ENCODE peak calls at places on chromosome 1, in nine cellular contexts. One of them, this sample, is unnamed.
A peak's percentile ranks its signal among the peaks of the same experiment; 100 is the strongest.

GRCh38 chr1:161013104-161013590 is 7.8 kb downstream of the F11R start:
- DNase-seq in kidney glomerular epithelial cell: no peak
- DNase-seq in SHP77: no peak
- DNase-seq in transverse colon: no peak
- DNase-seq in choroid plexus epithelial cell: peak; percentile 21
- DNase-seq in T-cell: no peak
- DNase-seq in fibroblast of lung: no peak
- DNase-seq in lower lobe of right lung: no peak
- DNase-seq in astrocyte of the hippocampus: no peak
- DNase-seq in this sample: no peak

GRCh38 chr1:115069626-115070308 is 19.5 kb downstream of the TSPAN2 start:
- DNase-seq in transverse colon: no peak
- DNase-seq in choroid plexus epithelial cell: peak; percentile 8
- DNase-seq in fibroblast of lung: peak; percentile 86
- DNase-seq in T-cell: no peak
- DNase-seq in kidney glomerular epithelial cell: peak; percentile 56
- DNase-seq in lower lobe of right lung: no peak
- DNase-seq in astrocyte of the hippocampus: peak; percentile 73
- DNase-seq in SHP77: no peak
- DNase-seq in this sample: no peak

GRCh38 chr1:23521588-23521987 is 9.4 kb downstream of the E2F2 start:
- DNase-seq in transverse colon: no peak
- DNase-seq in kidney glomerular epithelial cell: no peak
- DNase-seq in astrocyte of the hippocampus: no peak
- DNase-seq in SHP77: no peak
- DNase-seq in lower lobe of right lung: no peak
- DNase-seq in choroid plexus epithelial cell: no peak
- DNase-seq in fibroblast of lung: no peak
- DNase-seq in T-cell: no peak
- DNase-seq in this sample: no peak

GRCh38 chr1:72060466-72060865 is 221.9 kb downstream of the NEGR1 start:
- DNase-seq in T-cell: no peak
- DNase-seq in transverse colon: no peak
- DNase-seq in lower lobe of right lung: no peak
- DNase-seq in astrocyte of the hippocampus: no peak
- DNase-seq in SHP77: no peak
- DNase-seq in kidney glomerular epithelial cell: no peak
- DNase-seq in choroid plexus epithelial cell: no peak
- DNase-seq in fibroblast of lung: no peak
- DNase-seq in this sample: no peak

GRCh38 chr1:147852706-147853225 is 49.8 kb upstream of the GJA8 start:
- DNase-seq in SHP77: no peak
- DNase-seq in T-cell: no peak
- DNase-seq in lower lobe of right lung: no peak
- DNase-seq in choroid plexus epithelial cell: no peak
- DNase-seq in fibroblast of lung: peak; percentile 14
- DNase-seq in transverse colon: no peak
- DNase-seq in kidney glomerular epithelial cell: no peak
- DNase-seq in astrocyte of the hippocampus: no peak
- DNase-seq in this sample: no peak

GRCh38 chr1:27071049-27071416 is 58.4 kb upstream of the TENT5B start:
- DNase-seq in kidney glomerular epithelial cell: no peak
- DNase-seq in transverse colon: no peak
- DNase-seq in astrocyte of the hippocampus: peak; percentile 19
- DNase-seq in T-cell: no peak
- DNase-seq in lower lobe of right lung: no peak
- DNase-seq in SHP77: no peak
- DNase-seq in choroid plexus epithelial cell: peak; percentile 57
- DNase-seq in fibroblast of lung: no peak
- DNase-seq in this sample: peak; percentile 34

GRCh38 chr1:22756053-22756730 is 45.6 kb downstream of the EPHB2 start:
- DNase-seq in T-cell: no peak
- DNase-seq in choroid plexus epithelial cell: no peak
- DNase-seq in transverse colon: no peak
- DNase-seq in kidney glomerular epithelial cell: no peak
- DNase-seq in lower lobe of right lung: no peak
- DNase-seq in fibroblast of lung: no peak
- DNase-seq in astrocyte of the hippocampus: no peak
- DNase-seq in SHP77: no peak
- DNase-seq in this sample: no peak

GRCh38 chr1:2312589-2313301 is 78.6 kb downstream of the MORN1 start:
- DNase-seq in SHP77: no peak
- DNase-seq in kidney glomerular epithelial cell: no peak
- DNase-seq in choroid plexus epithelial cell: no peak
- DNase-seq in transverse colon: peak; percentile 48
- DNase-seq in lower lobe of right lung: no peak
- DNase-seq in astrocyte of the hippocampus: no peak
- DNase-seq in T-cell: no peak
- DNase-seq in fibroblast of lung: no peak
- DNase-seq in this sample: peak; percentile 28

GRCh38 chr1:33971913-33972312 is 108.0 kb downstream of the HMGB4 start:
- DNase-seq in kidney glomerular epithelial cell: no peak
- DNase-seq in choroid plexus epithelial cell: no peak
- DNase-seq in T-cell: no peak
- DNase-seq in transverse colon: no peak
- DNase-seq in fibroblast of lung: no peak
- DNase-seq in lower lobe of right lung: no peak
- DNase-seq in astrocyte of the hippocampus: no peak
- DNase-seq in SHP77: no peak
- DNase-seq in this sample: no peak

GRCh38 chr1:103108525-103109150 is 316 bp upstream of the COL11A1 start:
- DNase-seq in fibroblast of lung: peak; percentile 74
- DNase-seq in transverse colon: no peak
- DNase-seq in astrocyte of the hippocampus: peak; percentile 91
- DNase-seq in SHP77: no peak
- DNase-seq in T-cell: no peak
- DNase-seq in kidney glomerular epithelial cell: no peak
- DNase-seq in lower lobe of right lung: no peak
- DNase-seq in choroid plexus epithelial cell: peak; percentile 93
- DNase-seq in this sample: no peak

GRCh38 chr1:43541721-43542401 is 11.2 kb downstream of the PTPRF start:
- DNase-seq in astrocyte of the hippocampus: peak; percentile 71
- DNase-seq in kidney glomerular epithelial cell: no peak
- DNase-seq in transverse colon: peak; percentile 85
- DNase-seq in choroid plexus epithelial cell: no peak
- DNase-seq in SHP77: no peak
- DNase-seq in fibroblast of lung: no peak
- DNase-seq in lower lobe of right lung: peak; percentile 79
- DNase-seq in T-cell: no peak
- DNase-seq in this sample: no peak

GRCh38 chr1:178055093-178055492 is 38.8 kb upstream of the RASAL2 start:
- DNase-seq in kidney glomerular epithelial cell: no peak
- DNase-seq in lower lobe of right lung: peak; percentile 72
- DNase-seq in fibroblast of lung: no peak
- DNase-seq in T-cell: no peak
- DNase-seq in SHP77: no peak
- DNase-seq in astrocyte of the hippocampus: peak; percentile 38
- DNase-seq in transverse colon: peak; percentile 54
- DNase-seq in choroid plexus epithelial cell: no peak
- DNase-seq in this sample: no peak

GRCh38 chr1:55654750-55655149 is 439.6 kb upstream of the USP24 start:
- DNase-seq in fibroblast of lung: no peak
- DNase-seq in SHP77: no peak
- DNase-seq in lower lobe of right lung: no peak
- DNase-seq in choroid plexus epithelial cell: no peak
- DNase-seq in kidney glomerular epithelial cell: no peak
- DNase-seq in transverse colon: no peak
- DNase-seq in astrocyte of the hippocampus: no peak
- DNase-seq in T-cell: no peak
- DNase-seq in this sample: no peak

GRCh38 chr1:89607156-89607555 is 25.8 kb upstream of the LRRC8C start:
- DNase-seq in T-cell: peak; percentile 35
- DNase-seq in choroid plexus epithelial cell: no peak
- DNase-seq in fibroblast of lung: no peak
- DNase-seq in astrocyte of the hippocampus: no peak
- DNase-seq in kidney glomerular epithelial cell: no peak
- DNase-seq in SHP77: no peak
- DNase-seq in transverse colon: no peak
- DNase-seq in lower lobe of right lung: no peak
- DNase-seq in this sample: no peak

This sample was measured in NCI-H1694.